ENCODE peak calls at places on chromosome 6, in six cellular contexts. V, P, I, L, W and G are unnamed samples. For H3K27me3, the result is how much of the 10 kb centered on the place peaks cover.

GRCh38 chr6:113089056-113089455 is 741.9 kb downstream of the RFPL4B start:
- DNase-seq in L (no peak), V (no peak), P (no peak), I (no peak), W (peak), G (no peak)

GRCh38 chr6:129844118-129844891 is 16.8 kb downstream of the TMEM244 start:
- DNase-seq in L (no peak), I (peak), P (no peak), V (peak), W (peak), G (peak)

GRCh38 chr6:154653385-154653784 is 79.8 kb upstream of the SCAF8 start:
- DNase-seq in W (no peak), L (no peak), I (no peak), V (peak), P (no peak), G (no peak)

GRCh38 chr6:2855061-2855519 is 13.4 kb upstream of the SERPINB1 start:
- DNase-seq in L (no peak), P (no peak), V (no peak), W (no peak), I (no peak), G (no peak)

GRCh38 chr6:108408453-108408852 is 113.6 kb downstream of the AFG1L start:
- DNase-seq in W (no peak), I (peak), V (no peak), P (no peak), L (no peak), G (no peak)

GRCh38 chr6:160226118-160226541 is 32.5 kb downstream of the SLC22A2 start:
- DNase-seq in V (no peak), L (no peak), P (no peak), W (no peak), I (no peak), G (no peak)

GRCh38 chr6:45864651-45865050 is 151.0 kb downstream of the CLIC5 start:
- DNase-seq in L (no peak), V (peak), W (no peak), P (no peak), I (no peak), G (no peak)

GRCh38 chr6:6248651-6249050 is 71.8 kb downstream of the F13A1 start:
- DNase-seq in V (no peak), L (no peak), W (no peak), P (no peak), I (no peak), G (no peak)

GRCh38 chr6:135983720-135984343 is 132.3 kb downstream of the PDE7B start:
- DNase-seq in V (no peak), W (no peak), I (no peak), L (no peak), P (no peak), G (no peak)

GRCh38 chr6:139743629-139744028 is 369.2 kb upstream of the CITED2 start:
- DNase-seq in V (peak), L (no peak), P (no peak), W (no peak), I (peak), G (peak)

GRCh38 chr6:25556516-25556915 is 95.5 kb upstream of the SCGN start:
- DNase-seq in V (peak), W (peak), P (peak), I (peak), L (peak), G (peak)

GRCh38 chr6:152572395-152573061 is 64.6 kb downstream of the SYNE1 start:
- DNase-seq in V (no peak), I (no peak), W (peak), L (no peak), P (no peak), G (no peak)

GRCh38 chr6:7121704-7122241 is 14.0 kb downstream of the RREB1 start:
- DNase-seq in L (no peak), I (no peak), P (no peak), V (no peak), W (no peak), G (no peak)

GRCh38 chr6:63533952-63534351 is 38.3 kb upstream of the LOC128125822 start:
- DNase-seq in I (no peak), L (no peak), P (no peak), W (no peak), V (no peak), G (no peak)

GRCh38 chr6:42177514-42178364 is 4.6 kb downstream of the GUCA1A start:
- DNase-seq in I (no peak), V (no peak), P (no peak), W (peak), L (no peak), G (no peak)

GRCh38 chr6:2791124-2792050 is 26.2 kb downstream of the WRNIP1 start:
- DNase-seq in W (peak), P (peak), L (no peak), I (peak), V (peak), G (no peak)

GRCh38 chr6:53171605-53172467 is 23.2 kb upstream of the GCM1 start:
- DNase-seq in I (peak), V (peak), L (peak), P (peak), W (peak), G (peak)

GRCh38 chr6:37940074-37940847 is 120.7 kb downstream of the ZFAND3 start:
- DNase-seq in I (peak), W (no peak), P (peak), L (no peak), V (no peak), G (no peak)

GRCh38 chr6:170259301-170259700 is 31.6 kb downstream of the DLL1 start:
- DNase-seq in P (peak), L (no peak), I (no peak), W (no peak), V (no peak), G (no peak)

GRCh38 chr6:151409260-151409659 is 17.9 kb upstream of the ZBTB2 start:
- DNase-seq in V (no peak), L (no peak), I (no peak), P (no peak), W (no peak), G (no peak)

GRCh38 chr6:141548969-141549368 is 583.8 kb upstream of the GJE1 start:
- DNase-seq in V (peak), W (no peak), I (no peak), P (no peak), L (no peak), G (no peak)

GRCh38 chr6:153013438-153013837 is 10.9 kb upstream of the MTRF1L start:
- DNase-seq in P (no peak), I (no peak), L (no peak), W (no peak), V (no peak), G (no peak)

GRCh38 chr6:41568585-41569384 is 22.6 kb downstream of the FOXP4 start:
- DNase-seq in P (no peak), V (no peak), W (no peak), I (peak), L (peak), G (no peak)

GRCh38 chr6:166738778-166739654 is 112.0 kb upstream of the RPS6KA2 start:
- DNase-seq in W (no peak), L (no peak), P (no peak), I (peak), V (no peak), G (no peak)
- H3K4me3 ChIP-seq in W (no peak), L (no peak), P (no peak), I (no peak), V (no peak), G (no peak)

GRCh38 chr6:146315321-146316254 is 228.0 kb upstream of the RAB32 start:
- DNase-seq in V (no peak), P (no peak), I (no peak), W (no peak), L (no peak), G (no peak)

GRCh38 chr6:146311079-146311478 is 232.6 kb upstream of the RAB32 start:
- DNase-seq in W (no peak), L (no peak), V (no peak), I (no peak), P (no peak), G (no peak)

GRCh38 chr6:146305098-146305497 is 238.5 kb upstream of the RAB32 start:
- DNase-seq in L (no peak), P (no peak), W (no peak), V (no peak), I (no peak), G (no peak)

GRCh38 chr6:146312606-146313005 is 231.0 kb upstream of the RAB32 start:
- DNase-seq in P (no peak), V (peak), L (no peak), W (no peak), I (no peak), G (no peak)

GRCh38 chr6:146310628-146311027 is 233.0 kb upstream of the RAB32 start:
- DNase-seq in I (no peak), V (no peak), L (no peak), P (no peak), W (no peak), G (no peak)
- TF ChIP-seq CTCF in I (no peak), V (no peak), L (no peak), P (no peak), W (no peak), G (no peak)

DNA sequence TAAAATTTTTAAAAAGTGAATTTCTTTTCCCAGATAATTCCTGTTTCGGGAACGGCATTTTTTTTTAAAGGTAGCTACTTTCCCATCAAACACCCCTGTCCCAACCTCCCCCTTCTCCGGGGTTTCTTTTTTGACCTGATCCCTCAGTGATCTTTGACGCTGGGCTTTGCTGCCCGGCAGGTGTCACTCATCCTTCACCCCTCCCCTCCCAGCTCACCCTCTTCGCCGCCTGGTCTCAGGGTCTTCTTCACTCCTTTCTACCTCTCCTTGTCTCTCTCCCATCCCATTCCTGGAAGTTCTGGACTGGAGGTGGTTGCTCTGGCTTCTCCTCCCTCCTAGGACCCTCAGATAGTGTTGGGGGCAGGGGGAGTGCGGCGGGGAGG is 329 bp upstream of the GPR6 start:
- DNase-seq in W (peak), L (no peak), P (no peak), V (no peak), I (no peak), G (no peak)
- H3K27me3 ChIP-seq in W (under half), L (under half), P (under half), V (under half), I (half or more), G (under half)

GRCh38 chr6:1383729-1384548 is 5.4 kb upstream of the FOXF2 start:
- DNase-seq in I (peak), P (no peak), V (no peak), L (no peak), W (peak), G (no peak)

GRCh38 chr6:1382331-1382882 is 7.0 kb upstream of the FOXF2 start:
- DNase-seq in P (no peak), W (peak), L (no peak), V (no peak), I (peak), G (no peak)

GRCh38 chr6:1381397-1382330 is 7.7 kb upstream of the FOXF2 start:
- DNase-seq in I (peak), P (no peak), L (peak), W (peak), V (no peak), G (no peak)

GRCh38 chr6:1384549-1385128 is 4.7 kb upstream of the FOXF2 start:
- DNase-seq in I (no peak), L (no peak), W (peak), V (no peak), P (no peak), G (no peak)

DNA sequence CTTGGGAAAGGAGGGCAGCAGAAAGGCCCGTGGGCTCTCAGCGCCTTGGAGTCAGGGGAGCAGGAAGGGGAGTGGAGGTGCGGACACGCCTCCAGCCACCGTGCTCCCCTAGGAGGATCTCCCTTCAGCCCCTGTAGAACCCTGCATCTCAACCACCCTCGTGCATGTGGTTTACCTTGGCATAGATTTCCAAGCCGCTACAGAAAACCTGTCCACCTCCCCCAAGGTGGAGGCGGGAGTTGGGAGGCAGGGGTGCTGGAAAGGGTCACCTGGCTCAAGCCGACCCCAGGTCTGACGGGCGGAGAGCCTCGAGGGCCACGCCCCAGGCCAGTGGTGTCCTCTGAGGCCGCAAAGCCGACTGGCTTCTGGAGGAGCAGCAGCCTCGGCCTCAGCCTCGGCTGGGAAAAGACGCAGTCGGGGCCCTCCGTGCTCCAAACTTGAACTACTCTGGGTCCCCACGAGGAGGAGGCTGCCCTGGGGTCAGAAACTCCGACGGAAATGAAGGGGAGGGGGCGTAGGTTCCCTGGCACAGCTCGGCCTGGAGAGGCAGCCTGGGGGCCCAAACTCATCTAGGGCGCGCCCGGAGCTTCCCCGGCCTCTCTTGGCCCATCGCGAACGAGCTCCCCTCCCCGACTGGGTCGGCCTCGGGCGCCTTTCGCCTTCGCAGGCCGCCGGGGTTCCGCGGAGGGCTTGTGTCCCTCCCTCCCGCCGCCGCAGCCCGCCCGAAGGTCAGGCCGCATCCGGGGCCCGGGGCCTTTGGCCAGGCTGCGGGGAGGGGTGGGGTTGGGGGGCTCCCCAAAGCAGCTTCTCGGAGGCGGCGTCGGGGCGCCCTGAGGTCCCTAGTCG is 6.3 kb upstream of the FOXF2 start:
- DNase-seq in P (no peak), V (no peak), W (peak), L (no peak), I (peak), G (no peak)
- H3K4me3 ChIP-seq in P (peak), V (no peak), W (peak), L (no peak), I (no peak), G (no peak)

DNA sequence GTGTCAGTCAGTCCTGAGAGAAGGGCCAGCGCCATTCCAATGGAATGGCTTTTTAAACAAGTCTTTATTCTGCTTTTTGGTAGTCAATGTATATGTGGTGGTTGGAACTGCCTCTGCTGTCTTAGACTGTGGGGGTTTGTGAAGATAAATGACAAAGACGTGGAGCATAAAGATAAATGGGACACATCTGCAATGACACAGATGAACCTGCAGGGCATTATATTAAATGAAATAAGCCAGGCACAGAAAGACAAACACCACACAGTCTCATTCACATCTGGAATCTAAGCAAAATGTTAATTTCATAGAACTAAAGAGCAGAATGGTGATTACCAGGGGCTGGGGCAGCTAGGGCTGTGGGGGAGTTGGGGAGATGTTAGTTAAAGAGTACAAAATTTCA is 912.8 kb upstream of the MAN1A1 start:
- DNase-seq in L (no peak), P (no peak), I (no peak), V (no peak), W (no peak), G (no peak)
- TF ChIP-seq CTCF in L (no peak), P (no peak), I (no peak), V (no peak), W (no peak), G (no peak)

DNA sequence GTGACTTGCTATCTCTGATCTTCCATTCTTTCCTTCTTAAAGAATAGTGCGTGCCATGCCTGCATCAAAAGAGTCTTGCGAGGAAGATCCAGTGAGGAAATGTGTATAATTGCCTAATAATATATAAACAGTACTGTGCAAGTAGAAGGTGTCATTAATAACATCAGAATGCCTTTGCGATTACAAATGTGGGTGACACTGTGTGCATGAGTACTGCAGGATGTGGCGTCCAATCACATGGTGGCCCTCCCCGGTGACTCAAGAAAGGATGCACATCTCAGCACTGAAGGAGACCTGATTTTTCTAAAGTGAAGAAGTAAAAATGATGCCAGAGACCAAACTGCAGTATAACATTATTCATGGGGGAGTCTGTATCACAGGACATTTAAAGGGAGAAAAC is 107.5 kb upstream of the EDN1 start:
- DNase-seq in V (peak), P (no peak), W (no peak), L (no peak), I (no peak), G (peak)
- H3K27me3 ChIP-seq in V (under half), P (under half), W (under half), L (under half), I (under half), G (under half)

GRCh38 chr6:33769248-33769821 is 19.6 kb downstream of the LEMD2 start:
- DNase-seq in W (no peak), V (no peak), I (no peak), P (no peak), L (no peak), G (no peak)

GRCh38 chr6:33770116-33770832 is 18.7 kb downstream of the LEMD2 start:
- DNase-seq in P (no peak), L (no peak), W (peak), I (no peak), V (no peak), G (no peak)

GRCh38 chr6:33772114-33772830 is 16.7 kb downstream of the LEMD2 start:
- DNase-seq in L (no peak), W (no peak), I (peak), P (no peak), V (peak), G (no peak)

GRCh38 chr6:33771342-33772113 is 17.4 kb downstream of the LEMD2 start:
- DNase-seq in I (peak), P (peak), W (peak), L (peak), V (peak), G (peak)

DNA sequence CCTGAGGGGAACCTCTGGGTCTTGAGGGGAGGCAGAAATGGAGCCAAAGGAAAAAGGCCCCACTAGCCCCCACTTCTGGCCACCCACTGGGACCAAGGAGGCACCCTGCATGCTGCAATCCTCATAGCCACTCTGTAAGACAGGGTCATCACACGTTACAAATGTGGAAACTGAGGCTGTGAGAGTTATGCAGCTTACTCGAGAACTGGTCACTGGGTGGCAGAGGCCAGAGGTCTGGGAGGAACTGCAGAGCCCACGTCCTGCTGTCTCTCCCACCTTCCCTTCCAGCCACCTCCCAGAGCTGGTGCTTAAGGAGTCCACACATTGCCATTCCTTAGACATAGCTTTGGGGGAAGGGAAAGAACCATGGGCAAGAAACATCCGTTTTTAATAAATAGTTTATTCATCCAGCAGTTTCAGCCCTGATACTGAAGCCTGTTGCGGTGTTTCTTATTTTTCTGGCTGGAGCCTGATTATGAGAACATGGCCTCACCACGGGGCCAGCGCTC is 18.0 kb downstream of the LEMD2 start:
- DNase-seq in V (no peak), I (no peak), P (no peak), W (no peak), L (no peak), G (no peak)
- H3K4me3 ChIP-seq in V (no peak), I (no peak), P (no peak), W (peak), L (no peak), G (no peak)